ENCODE peak calls at places on chromosomes 16 and 17, in five cellular contexts. Q, Y, M, B and C are unnamed samples.

GRCh38 chr16:22233050-22233405 is 26.9 kb downstream of the EEF2K start:
- DNase-seq in Q (no peak), Y (no peak), M (no peak), B (no peak), C (no peak)

GRCh38 chr16:9138021-9138680 is 46.7 kb downstream of the HAPSTR1 start:
- DNase-seq in Q (no peak), Y (peak), M (no peak), B (no peak), C (no peak)

GRCh38 chr16:74626741-74627416 is 20.0 kb upstream of the GLG1 start:
- DNase-seq in Q (no peak), Y (no peak), M (no peak), B (no peak), C (no peak)

GRCh38 chr17:77323413-77324171 is 182.8 kb downstream of the SEC14L1 start:
- DNase-seq in Q (peak), Y (peak), M (peak), B (peak), C (no peak)

GRCh38 chr17:49742256-49742655 is 21.7 kb downstream of the FAM117A start:
- DNase-seq in Q (no peak), Y (no peak), M (no peak), B (no peak), C (no peak)

GRCh38 chr17:80847506-80848230 is 144.0 kb upstream of the CHMP6 start:
- DNase-seq in Q (no peak), Y (peak), M (no peak), B (no peak), C (peak)

GRCh38 chr16:67278773-67279295 is 498 bp upstream of the PLEKHG4 start:
- DNase-seq in Q (no peak), Y (no peak), M (peak), B (peak), C (peak)

GRCh38 chr17:40178021-40178601 is 841 bp downstream of the RAPGEFL1 start:
- DNase-seq in Q (no peak), Y (no peak), M (no peak), B (no peak), C (no peak)

GRCh38 chr17:36049643-36050042 is 14.4 kb upstream of the CCL18 start:
- DNase-seq in Q (no peak), Y (no peak), M (no peak), B (no peak), C (no peak)

GRCh38 chr17:19327039-19327776 is 35.3 kb downstream of the B9D1 start:
- DNase-seq in Q (no peak), Y (no peak), M (peak), B (peak), C (no peak)

GRCh38 chr17:72719582-72720493 is 372.6 kb downstream of the SLC39A11 start:
- DNase-seq in Q (no peak), Y (peak), M (no peak), B (no peak), C (no peak)

GRCh38 chr16:69921125-69921524 is 30.0 kb upstream of the CLEC18A start:
- DNase-seq in Q (no peak), Y (no peak), M (no peak), B (no peak), C (no peak)

GRCh38 chr17:79070266-79070880 is 4.3 kb upstream of the ENGASE start:
- DNase-seq in Q (no peak), Y (peak), M (no peak), B (no peak), C (no peak)

DNA sequence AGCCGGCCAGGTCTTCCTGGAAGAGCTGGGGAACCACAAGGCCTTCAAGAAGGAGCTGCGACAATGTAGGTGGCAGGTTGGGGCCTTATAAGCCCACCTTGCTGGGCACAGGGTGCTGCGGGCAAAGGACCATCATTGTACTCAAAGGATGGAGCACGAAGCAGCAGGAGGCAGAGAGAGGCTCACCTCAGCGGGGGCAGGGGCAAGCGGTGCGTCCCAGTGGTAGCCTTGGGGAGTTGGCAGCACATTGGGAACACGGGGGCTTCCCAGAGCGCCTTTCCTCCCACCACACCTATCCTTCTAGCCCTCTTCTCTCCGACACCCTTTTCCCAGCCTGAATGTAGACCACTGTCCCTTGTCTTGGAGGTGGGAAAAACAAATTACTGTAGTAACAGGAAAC is 2.1 kb downstream of the CNP start:
- DNase-seq in Q (no peak), Y (no peak), M (no peak), B (no peak), C (no peak)
- H3K4me3 ChIP-seq in Q (peak), Y (no peak), M (no peak), B (no peak), C (no peak)

GRCh38 chr17:64505320-64506200 is 529 bp downstream of the DDX5 start:
- DNase-seq in Q (peak), Y (peak), M (peak), B (peak), C (peak)
- TF ChIP-seq POLR2A in Q (peak), Y (peak), M (peak), B (peak), C (no peak)

GRCh38 chr17:14121952-14122351 is 52.6 kb downstream of the COX10 start:
- DNase-seq in Q (no peak), Y (no peak), M (no peak), B (no peak), C (no peak)

GRCh38 chr17:14116263-14117024 is 47.1 kb downstream of the COX10 start:
- DNase-seq in Q (no peak), Y (no peak), M (no peak), B (no peak), C (no peak)

GRCh38 chr17:14123579-14124278 is 54.4 kb downstream of the COX10 start:
- DNase-seq in Q (no peak), Y (no peak), M (no peak), B (no peak), C (no peak)

GRCh38 chr17:14119546-14119945 is 50.2 kb downstream of the COX10 start:
- DNase-seq in Q (no peak), Y (no peak), M (no peak), B (no peak), C (no peak)

DNA sequence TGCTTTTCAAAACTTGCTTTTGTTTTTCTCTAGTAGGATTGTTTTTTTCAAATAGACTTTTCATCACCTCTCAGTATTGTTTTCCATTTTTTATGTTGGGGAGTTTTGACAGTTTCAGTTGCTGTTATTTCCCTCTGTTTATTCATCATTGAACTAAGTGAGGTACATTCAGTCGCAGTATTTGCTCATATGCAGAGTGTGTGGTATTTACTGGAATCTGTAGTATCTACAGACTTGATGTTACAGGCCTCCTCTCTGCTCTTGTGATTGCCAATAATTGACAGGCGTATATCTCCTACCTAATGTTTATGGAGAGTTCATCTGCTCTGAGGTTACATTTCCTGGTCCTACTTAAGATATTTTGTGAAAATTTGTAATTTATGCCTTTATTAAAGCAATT is 49.6 kb downstream of the COX10 start:
- DNase-seq in Q (no peak), Y (no peak), M (no peak), B (no peak), C (no peak)
- H3K27ac ChIP-seq in Q (no peak), Y (no peak), M (no peak), B (no peak), C (no peak)

GRCh38 chr16:25010542-25010941 is 4.6 kb downstream of the ARHGAP17 start:
- DNase-seq in Q (no peak), Y (no peak), M (no peak), B (no peak), C (no peak)

GRCh38 chr16:25011891-25012499 is 3.2 kb downstream of the ARHGAP17 start:
- DNase-seq in Q (no peak), Y (no peak), M (no peak), B (no peak), C (no peak)

GRCh38 chr16:25013049-25013448 is 2.1 kb downstream of the ARHGAP17 start:
- DNase-seq in Q (no peak), Y (no peak), M (no peak), B (no peak), C (no peak)

GRCh38 chr16:25013751-25014499 is 1.2 kb downstream of the ARHGAP17 start:
- DNase-seq in Q (no peak), Y (no peak), M (no peak), B (no peak), C (no peak)

GRCh38 chr16:25012525-25012991 is 2.6 kb downstream of the ARHGAP17 start:
- DNase-seq in Q (no peak), Y (no peak), M (no peak), B (no peak), C (no peak)
- H3K4me3 ChIP-seq in Q (no peak), Y (peak), M (peak), B (no peak), C (no peak)

DNA sequence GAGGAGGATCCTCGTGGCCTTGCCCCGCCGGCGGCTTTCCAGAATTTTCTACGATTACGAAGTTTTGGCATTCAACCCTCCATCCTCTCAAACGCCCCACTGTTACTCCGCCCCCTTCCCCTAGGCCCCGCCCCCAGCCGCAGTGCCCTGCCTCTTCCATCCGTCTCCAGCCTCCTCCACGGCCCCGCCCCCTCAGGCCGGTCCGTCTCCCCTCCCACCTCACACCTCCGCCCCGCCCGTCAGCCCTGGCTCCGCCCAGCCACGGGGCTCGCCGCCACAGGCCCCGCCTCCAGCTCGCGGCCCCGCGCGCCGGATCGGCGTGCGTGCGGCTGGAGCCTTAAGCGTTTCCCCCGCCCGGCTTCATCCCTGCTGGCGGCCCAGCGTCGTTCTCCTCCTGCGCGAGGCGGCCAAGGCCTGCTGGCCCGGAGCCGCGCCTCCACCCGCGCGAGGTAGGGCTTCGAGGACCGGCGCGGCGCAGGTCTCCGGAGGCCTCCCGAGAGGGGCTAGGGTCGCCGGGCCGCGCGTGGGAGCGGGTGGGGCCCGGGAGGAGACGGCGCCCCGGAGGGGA is at the start of the genes C17orf67 and DGKE:
- DNase-seq in Q (peak), Y (peak), M (peak), B (peak), C (peak)
- TF ChIP-seq POLR2A in Q (peak), Y (peak), M (peak), B (peak), C (no peak)

GRCh38 chr17:57834146-57834741 is 15.6 kb downstream of the MRPS23 start:
- DNase-seq in Q (no peak), Y (no peak), M (no peak), B (no peak), C (peak)
- H3K27ac ChIP-seq in Q (no peak), Y (no peak), M (no peak), B (no peak), C (peak)

DNA sequence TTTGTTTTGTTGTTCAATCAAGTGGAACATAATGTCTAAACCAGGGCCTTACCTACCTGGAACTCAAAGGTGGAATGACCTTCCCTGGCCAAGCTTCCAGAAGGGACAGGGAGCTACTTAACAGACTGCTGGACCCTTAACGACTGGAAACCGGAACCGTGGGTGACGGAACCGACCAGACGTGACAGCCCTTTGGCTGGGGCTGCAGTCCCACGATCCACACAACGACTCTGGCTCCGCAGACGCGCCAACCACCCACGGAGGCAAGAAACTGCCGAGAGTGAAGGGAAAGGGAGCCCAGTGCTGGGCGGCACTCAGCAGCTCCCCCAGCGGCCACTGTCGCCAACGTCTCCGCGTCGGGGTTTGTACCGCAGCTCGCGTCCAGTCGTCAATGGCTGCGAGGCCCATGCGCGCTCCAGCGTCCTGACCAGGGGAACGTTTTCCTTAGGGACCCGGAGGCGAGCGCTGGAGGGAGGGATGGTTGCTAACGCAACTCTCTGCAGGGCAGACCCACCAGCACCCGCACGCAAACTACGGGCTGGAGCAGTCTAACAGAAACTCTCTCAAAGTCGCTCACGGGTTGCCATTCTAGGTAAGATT is 5.5 kb upstream of the KIF22 start:
- DNase-seq in Q (no peak), Y (peak), M (no peak), B (peak), C (peak)
- H3K4me3 ChIP-seq in Q (no peak), Y (peak), M (no peak), B (peak), C (no peak)

DNA sequence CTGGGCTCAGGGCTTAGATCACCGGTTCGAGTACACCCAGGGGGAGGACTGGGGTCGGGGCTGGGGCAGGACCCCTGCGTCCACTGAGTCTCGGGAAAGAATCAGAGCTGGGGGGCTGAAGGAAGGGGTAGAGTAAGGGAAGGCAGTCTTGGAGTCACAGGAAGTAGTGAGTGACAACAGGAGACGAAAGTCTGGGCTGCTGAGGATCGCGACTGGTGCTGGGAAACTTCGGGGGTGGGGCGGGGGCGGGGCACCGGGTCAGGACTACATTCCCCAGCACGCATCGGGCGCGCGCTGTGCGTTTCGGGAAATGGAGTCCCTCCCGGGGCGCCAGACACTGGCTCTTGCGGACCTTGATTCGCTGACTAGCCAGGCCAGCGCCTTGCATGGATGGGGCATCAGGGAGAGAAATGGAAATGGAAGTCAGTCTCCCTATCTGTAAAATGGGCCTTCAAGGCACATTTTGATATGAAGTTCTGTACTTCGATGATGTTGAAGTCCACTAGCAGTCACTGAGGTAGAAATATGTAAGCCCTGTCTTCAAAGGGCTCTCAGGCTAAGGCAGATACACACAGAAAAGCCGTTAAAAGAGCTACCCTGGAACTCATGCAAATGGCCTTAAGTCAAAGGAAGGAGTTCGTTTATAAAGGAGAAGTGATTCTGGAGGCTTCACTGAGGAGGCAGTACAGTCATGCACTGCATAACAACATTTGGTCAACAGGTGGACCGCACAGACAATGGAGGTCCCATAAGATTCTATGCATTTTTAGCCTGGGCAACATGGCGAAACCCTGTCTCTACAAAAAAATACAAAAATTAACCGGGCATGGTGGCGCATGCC is 696 bp downstream of the CTF1 start:
- DNase-seq in Q (peak), Y (peak), M (peak), B (peak), C (peak)
- TF ChIP-seq POLR2A in Q (no peak), Y (peak), M (no peak), B (no peak), C (no peak)